ENCODE peak calls at places on chromosomes 1 and 21, in five cellular contexts. G is upper lobe of right lung, O is heart right ventricle, E is OCI-LY7, S is hepatocyte. N is an unnamed sample.

GRCh38 chr1:33255347-33256311 is 663 bp upstream of the ZNF362 start:
- DNase-seq in E (peak; percentile 59), O (peak; percentile 76), S (peak; percentile 79), G (peak; percentile 91), N (no peak)

GRCh38 chr21:43266534-43266933 is 97.7 kb downstream of the CRYAA start:
- DNase-seq in O (no peak), S (no peak), G (no peak), E (no peak), N (no peak)

GRCh38 chr1:62281922-62282555 is 37.2 kb downstream of the KANK4 start:
- DNase-seq in E (no peak), O (no peak), G (no peak), S (no peak), N (peak; percentile 24)

GRCh38 chr1:225866061-225866844 is 15.9 kb downstream of the TMEM63A start:
- DNase-seq in S (no peak), G (no peak), E (no peak), O (no peak), N (no peak)

GRCh38 chr1:51268675-51269033 is 32.6 kb downstream of the RNF11 start:
- DNase-seq in G (no peak), O (no peak), S (no peak), E (no peak), N (no peak)

GRCh38 chr1:227192163-227192562 is 126.1 kb downstream of the CDC42BPA start:
- DNase-seq in S (peak; percentile 17), E (no peak), O (peak; percentile 15), G (no peak), N (peak; percentile 71)

GRCh38 chr1:95653598-95653997 is 419.6 kb downstream of the RWDD3 start:
- DNase-seq in S (no peak), E (no peak), G (no peak), O (no peak), N (no peak)

GRCh38 chr21:36860736-36861594 is 105.5 kb downstream of the HLCS start:
- DNase-seq in E (no peak), S (peak; percentile 56), G (no peak), O (no peak), N (peak; percentile 14)

GRCh38 chr1:83746234-83746633 is 252.7 kb downstream of the TTLL7 start:
- DNase-seq in G (no peak), E (peak; percentile 71), O (no peak), S (no peak), N (no peak)

GRCh38 chr1:42340093-42340492 is 5.1 kb upstream of the FOXJ3 start:
- DNase-seq in O (no peak), E (no peak), G (no peak), S (peak; percentile 67), N (no peak)

GRCh38 chr1:197808843-197809242 is 33.6 kb upstream of the DENND1B start:
- DNase-seq in S (no peak), G (no peak), O (no peak), E (no peak), N (no peak)

GRCh38 chr1:10122926-10123325 is 87.4 kb upstream of the KIF1B start:
- DNase-seq in E (no peak), G (no peak), O (no peak), S (no peak), N (peak; percentile 76)

GRCh38 chr1:209862598-209863498 is 35.1 kb downstream of the UTP25 start:
- DNase-seq in E (no peak), S (no peak), O (no peak), G (no peak), N (no peak)

GRCh38 chr1:58727363-58727762 is 27.5 kb upstream of the MYSM1 start:
- DNase-seq in O (no peak), E (no peak), S (peak; percentile 18), G (no peak), N (peak; percentile 74)

GRCh38 chr1:222777463-222777862 is 37.4 kb upstream of the DISP1 start:
- DNase-seq in S (no peak), G (no peak), E (no peak), O (no peak), N (no peak)

GRCh38 chr1:225817611-225818061 is 7.7 kb downstream of the EPHX1 start:
- DNase-seq in S (no peak), E (no peak), O (peak; percentile 64), G (peak; percentile 87), N (peak; percentile 56)

GRCh38 chr21:46393941-46394818 is 64.5 kb upstream of the DIP2A start:
- DNase-seq in S (peak; percentile 20), O (no peak), G (no peak), E (no peak), N (no peak)
- H3K36me3 ChIP-seq in S (no peaks in the 10 kb centered on the region), O (peaks cover 4% of the 10 kb centered on the region), G (peaks cover 51% of the 10 kb centered on the region), E (peaks cover 82% of the 10 kb centered on the region), N (peaks cover 20% of the 10 kb centered on the region)

GRCh38 chr1:119007672-119008482 is 19.7 kb upstream of the TBX15 start:
- DNase-seq in E (no peak), O (no peak), S (no peak), G (no peak), N (no peak)
- H3K4me3 ChIP-seq in E (no peak overlapping the region), O (peak overlapping the region; percentile 39), S (no peak overlapping the region), G (peak overlapping the region; percentile 30), N (no peak overlapping the region)

DNA sequence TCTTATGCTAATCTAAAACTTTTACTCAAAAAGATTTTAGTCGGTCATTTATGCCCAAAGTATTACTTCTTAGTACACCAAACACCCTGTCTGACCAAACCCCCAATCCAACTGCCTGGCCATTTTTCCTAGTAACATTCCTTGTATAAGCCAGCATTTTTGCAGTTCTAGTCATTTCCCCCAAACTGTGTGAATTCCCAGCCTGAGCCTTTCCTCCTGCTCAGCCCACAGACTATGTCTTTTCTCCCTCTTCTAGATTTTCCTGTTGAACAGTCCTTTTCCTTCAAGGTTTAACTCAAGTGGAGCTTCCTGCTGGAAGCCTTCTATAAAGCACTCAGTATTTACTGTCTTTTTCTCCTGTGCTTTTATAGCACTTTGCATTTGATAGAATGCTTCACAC is 843.8 kb downstream of the USP25 start:
- DNase-seq in S (no peak), E (no peak), G (no peak), O (no peak), N (peak; percentile 35)
- H3K36me3 ChIP-seq in S (no peaks in the 10 kb centered on the region), E (no peaks in the 10 kb centered on the region), G (no peaks in the 10 kb centered on the region), O (no peaks in the 10 kb centered on the region), N (no peaks in the 10 kb centered on the region)

GRCh38 chr1:8970870-8971337 is 25.2 kb downstream of the CA6 start:
- DNase-seq in G (no peak), S (no peak), E (peak; percentile 67), O (no peak), N (no peak)
- H3K4me3 ChIP-seq in G (no peak overlapping the region), S (no peak overlapping the region), E (no peak overlapping the region), O (no peak overlapping the region), N (no peak overlapping the region)

N was measured in BJ.